ENCODE peak calls at places on chromosomes 6 and 20, in six cellular contexts. T is foreskin keratinocyte; X is Peyer's patch; F is CD8-positive, alpha-beta T cell; D is psoas muscle; C is aorta. I is an unnamed sample. For H3K4me1 and H3K27me3, the result is how much of the 10 kb centered on the place peaks cover.

GRCh38 chr20:13825465-13825864 is 40.6 kb downstream of the NDUFAF5 start:
- DNase-seq in C (no peak), X (no peak), T (no peak), D (no peak), F (no peak), I (no peak)

GRCh38 chr20:46195264-46196038 is 77.3 kb downstream of the CD40 start:
- DNase-seq in X (no peak), D (no peak), F (no peak), C (no peak), T (no peak), I (no peak)

GRCh38 chr6:118893095-118893881 is 664 bp upstream of the ASF1A start:
- DNase-seq in D (no peak), F (peak), C (peak), T (peak), X (no peak), I (peak)

GRCh38 chr6:141483561-141484061 is 649.1 kb upstream of the GJE1 start:
- DNase-seq in D (no peak), T (peak), F (peak), C (no peak), X (no peak), I (no peak)

GRCh38 chr6:626236-626635 is 30.7 kb downstream of the HUS1B start:
- DNase-seq in X (no peak), T (no peak), F (no peak), C (no peak), D (peak), I (no peak)

GRCh38 chr20:37828584-37829527 is 74.1 kb upstream of the VSTM2L start:
- DNase-seq in T (no peak), D (no peak), F (no peak), X (no peak), C (no peak), I (no peak)

GRCh38 chr6:151078655-151079054 is 161.1 kb upstream of the AKAP12 start:
- DNase-seq in X (no peak), D (no peak), F (no peak), C (no peak), T (no peak), I (no peak)

GRCh38 chr20:61217848-61218247 is 34.2 kb upstream of the CDH4 start:
- DNase-seq in C (no peak), F (no peak), T (no peak), D (no peak), X (no peak), I (no peak)

GRCh38 chr20:10654630-10655029 is 19.2 kb downstream of the JAG1 start:
- DNase-seq in T (peak), D (no peak), X (no peak), C (no peak), F (no peak), I (no peak)

GRCh38 chr20:3209946-3210317 is 634 bp downstream of the ITPA start:
- DNase-seq in T (peak), D (no peak), C (no peak), F (no peak), X (no peak), I (no peak)

GRCh38 chr6:11525468-11526155 is 11.9 kb upstream of the TMEM170B start:
- DNase-seq in X (no peak), D (peak), C (peak), F (no peak), T (no peak), I (peak)

GRCh38 chr6:170129691-170130171 is 161.1 kb downstream of the DLL1 start:
- DNase-seq in T (peak), D (peak), X (peak), F (peak), C (peak), I (peak)

GRCh38 chr20:621115-621756 is 11.1 kb upstream of the TCF15 start:
- DNase-seq in X (no peak), C (no peak), D (no peak), T (peak), F (no peak), I (no peak)

GRCh38 chr20:57547250-57547649 is 13.7 kb upstream of the PCK1 start:
- DNase-seq in F (no peak), C (no peak), T (peak), D (no peak), X (peak), I (no peak)

GRCh38 chr20:1396264-1396663 is 3.4 kb upstream of the FKBP1A start:
- DNase-seq in X (no peak), C (no peak), T (no peak), F (no peak), D (no peak), I (no peak)

GRCh38 chr20:3706774-3707507 is 5.5 kb downstream of the SIGLEC1 start:
- DNase-seq in D (peak), T (no peak), C (no peak), F (no peak), X (no peak), I (no peak)

GRCh38 chr6:147418523-147418922 is 90.0 kb upstream of the SAMD5 start:
- DNase-seq in D (no peak), T (peak), X (no peak), F (no peak), C (no peak), I (no peak)

DNA sequence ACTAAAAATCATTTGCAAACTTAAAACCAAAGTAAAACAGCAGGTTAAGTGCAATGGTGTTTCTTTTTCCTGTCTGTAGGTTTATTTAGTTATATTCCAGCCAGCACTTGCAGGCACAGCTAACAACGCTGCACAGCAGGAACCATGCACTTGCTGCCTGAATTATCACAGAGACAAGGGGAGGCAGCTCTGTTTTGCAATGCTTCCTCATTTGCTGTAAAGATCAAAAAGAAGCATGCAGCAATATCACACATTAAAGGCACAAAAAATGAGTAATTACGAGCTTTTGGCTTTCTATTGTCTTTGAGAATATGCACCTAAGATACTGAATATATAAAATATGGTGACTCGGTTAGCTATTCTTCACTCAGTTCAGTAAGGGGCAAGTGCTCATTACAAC is 241.9 kb downstream of the EPHA7 start:
- DNase-seq in F (no peak), X (no peak), T (no peak), D (no peak), C (no peak), I (no peak)
- H3K4me1 ChIP-seq in F (under half), X (under half), T (under half), D (under half), C (under half), I (under half)

GRCh38 chr6:14682821-14683220 is 563.0 kb upstream of the JARID2 start:
- DNase-seq in C (no peak), T (peak), D (no peak), F (no peak), X (no peak), I (no peak)
- H3K27me3 ChIP-seq in C (under half), T (under half), D (under half), F (under half), X (under half), I (under half)

GRCh38 chr6:42781811-42782688 is at the start of gene BICRAL:
- DNase-seq in D (peak), X (peak), T (peak), C (peak), F (peak), I (peak)
- H3K4me1 ChIP-seq in D (under half), X (under half), T (under half), C (under half), F (under half), I (under half)

GRCh38 chr6:163126741-163127140 is 287.8 kb upstream of the QKI start:
- DNase-seq in T (no peak), F (no peak), C (no peak), D (no peak), X (no peak), I (no peak)
- H3K27me3 ChIP-seq in T (under half), F (under half), C (under half), D (under half), X (under half), I (under half)

GRCh38 chr6:162889303-162889702 is 161.5 kb downstream of the PACRG start:
- DNase-seq in X (no peak), D (no peak), T (no peak), F (no peak), C (no peak), I (no peak)

GRCh38 chr6:162882817-162883481 is 155.2 kb downstream of the PACRG start:
- DNase-seq in C (no peak), F (no peak), T (no peak), D (no peak), X (no peak), I (no peak)

DNA sequence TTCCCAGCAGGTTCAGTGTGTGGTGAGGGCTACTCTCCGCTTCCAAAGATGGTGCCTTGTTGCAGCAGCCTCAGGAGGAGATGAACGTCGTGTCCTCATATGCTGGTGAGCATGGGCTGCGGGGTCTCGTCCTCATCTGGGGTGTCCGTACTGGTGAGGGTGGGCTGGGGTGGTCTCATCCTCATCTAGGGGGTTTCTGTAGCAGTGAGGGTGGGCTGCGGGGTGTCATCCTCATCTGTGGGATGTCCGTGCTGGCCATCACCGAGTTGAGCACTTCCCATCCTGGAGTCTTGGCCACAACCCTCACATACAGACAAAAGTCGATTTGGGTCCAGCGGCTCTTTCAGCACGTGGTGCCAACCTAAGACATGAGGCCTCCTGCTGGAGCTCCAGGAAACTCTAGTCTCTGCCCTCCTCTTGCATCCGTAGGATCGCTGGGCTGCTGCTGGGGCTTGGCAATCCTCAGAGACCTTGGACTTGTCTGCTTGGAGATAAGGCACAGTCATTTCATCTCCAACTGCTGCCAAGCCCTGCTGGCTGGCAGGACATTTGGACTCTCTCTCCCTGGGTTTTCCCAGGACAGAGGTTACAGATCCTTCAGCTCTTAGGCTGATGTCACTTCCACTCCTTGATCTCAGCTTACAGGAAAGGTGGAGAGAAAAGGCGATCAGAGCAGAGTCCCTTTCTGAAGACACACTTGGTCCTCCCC is 160.4 kb downstream of the PACRG start:
- DNase-seq in T (no peak), X (no peak), F (no peak), D (no peak), C (no peak), I (no peak)
- H3K4me1 ChIP-seq in T (under half), X (under half), F (under half), D (under half), C (under half), I (under half)

GRCh38 chr20:63232235-63233060 is 3.3 kb upstream of the BIRC7 start:
- DNase-seq in C (no peak), D (no peak), T (no peak), F (no peak), X (no peak), I (peak)
- H3K27me3 ChIP-seq in C (under half), D (under half), T (under half), F (under half), X (under half), I (under half)

DNA sequence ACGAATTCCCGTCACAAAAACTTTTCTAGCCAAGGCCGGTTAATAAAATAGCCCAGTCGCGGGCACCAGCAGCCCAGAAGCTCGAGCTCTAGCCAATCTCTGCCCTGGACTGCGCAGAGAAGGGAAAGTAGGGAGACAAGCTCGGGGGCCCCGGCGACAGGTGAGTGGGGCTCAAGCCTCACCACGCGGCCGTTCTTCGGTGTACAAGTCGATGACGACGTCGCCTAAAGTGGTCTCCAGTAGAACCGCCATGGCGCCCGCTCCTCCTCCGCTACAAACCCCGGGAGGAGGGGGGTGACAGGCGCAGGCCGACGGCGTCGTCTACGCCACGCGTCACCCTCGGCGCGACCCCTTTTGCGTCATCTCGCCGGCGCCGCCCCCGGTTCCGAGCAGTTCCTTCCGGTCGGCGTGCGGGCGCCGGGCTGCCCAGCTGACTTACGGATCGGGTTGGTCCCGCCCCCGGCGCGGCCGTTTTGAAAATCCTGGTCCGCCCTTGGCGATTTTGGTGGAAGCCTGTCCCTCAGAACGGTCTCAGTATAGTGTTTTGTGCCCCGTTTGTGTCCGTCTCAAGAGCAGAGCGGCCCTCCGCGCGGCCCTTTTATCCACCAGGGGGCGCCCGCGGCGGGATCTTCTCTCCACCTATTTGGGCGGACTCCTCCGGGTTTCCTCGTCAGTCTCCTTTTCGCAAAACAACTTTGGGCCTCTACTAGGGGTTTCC is at the start of gene PPIL4:
- DNase-seq in X (peak), T (peak), C (peak), D (peak), F (peak), I (peak)
- H3K4me1 ChIP-seq in X (under half), T (under half), C (under half), D (under half), F (under half), I (under half)

GRCh38 chr20:8145246-8145639 is 13.2 kb downstream of the PLCB1 start:
- DNase-seq in F (no peak), T (no peak), C (no peak), X (no peak), D (no peak), I (no peak)

GRCh38 chr20:8147476-8147875 is 15.4 kb downstream of the PLCB1 start:
- DNase-seq in D (no peak), T (no peak), X (no peak), C (no peak), F (no peak), I (no peak)

GRCh38 chr20:8143474-8143873 is 11.4 kb downstream of the PLCB1 start:
- DNase-seq in X (no peak), T (no peak), F (no peak), D (no peak), C (no peak), I (no peak)

GRCh38 chr20:8148501-8148900 is 16.4 kb downstream of the PLCB1 start:
- DNase-seq in D (no peak), C (no peak), X (no peak), T (no peak), F (no peak), I (no peak)

GRCh38 chr20:8144282-8145245 is 12.5 kb downstream of the PLCB1 start:
- DNase-seq in X (no peak), F (no peak), C (no peak), D (no peak), T (no peak), I (no peak)
- H3K27me3 ChIP-seq in X (under half), F (under half), C (under half), D (under half), T (under half), I (under half)

DNA sequence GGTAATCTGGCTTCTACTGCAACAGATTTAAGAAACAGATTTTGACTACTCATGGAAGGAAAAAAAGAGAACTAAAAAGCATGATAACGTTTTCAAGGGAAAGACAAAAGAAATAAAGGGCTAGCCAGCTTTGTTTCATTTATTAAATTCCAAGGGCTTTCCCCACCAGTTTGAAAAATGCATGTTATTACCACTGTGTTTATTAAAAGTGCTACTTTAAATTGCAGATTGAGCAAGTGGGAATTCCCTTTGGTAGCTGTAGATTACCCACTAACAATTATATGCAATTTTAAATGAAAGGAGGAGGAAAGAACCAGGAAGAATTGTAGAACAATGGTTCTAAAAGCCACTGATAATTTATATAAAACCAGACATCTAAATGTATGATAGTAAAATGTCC is 40.6 kb upstream of the NHSL1 start:
- DNase-seq in D (no peak), X (no peak), F (no peak), C (no peak), T (no peak), I (no peak)
- H3K4me1 ChIP-seq in D (under half), X (under half), F (under half), C (under half), T (under half), I (under half)

DNA sequence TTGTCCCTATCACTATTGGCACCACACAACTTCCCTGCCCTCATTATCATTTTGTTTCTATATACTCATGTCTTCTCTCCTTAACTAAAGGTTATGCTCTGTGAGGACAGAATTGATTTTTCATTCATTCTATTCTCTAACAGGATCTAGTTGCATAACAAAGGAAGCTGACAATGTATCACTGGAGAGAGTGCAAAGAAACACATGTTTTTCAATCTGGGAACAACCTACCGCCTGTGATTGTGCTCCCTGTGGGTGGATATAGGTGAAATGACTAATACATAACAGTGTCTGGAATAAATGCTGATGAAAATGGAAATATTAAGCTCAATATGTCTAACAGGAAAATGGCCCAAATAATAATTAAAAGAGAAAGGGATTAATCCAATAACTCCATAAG is 56.6 kb downstream of the COL12A1 start:
- DNase-seq in F (no peak), C (no peak), D (no peak), T (peak), X (no peak), I (no peak)
- H3K27me3 ChIP-seq in F (under half), C (under half), D (under half), T (under half), X (under half), I (under half)

I was measured in upper lobe of left lung.